ENCODE peak calls at places on chromosomes 13 and 19, in nine cellular contexts. H, U, S, C, L, E, F, X and Y are unnamed samples.

GRCh38 chr19:18948075-18948975 is 7.3 kb upstream of the HOMER3 start:
- DNase-seq in H (no peak), S (no peak), E (no peak), F (no peak), X (no peak), C (no peak), U (no peak), L (no peak), Y (no peak)

GRCh38 chr13:29480893-29481525 is 114.5 kb downstream of the SLC7A1 start:
- DNase-seq in H (no peak), U (no peak), S (no peak), E (no peak), X (no peak), C (no peak), L (no peak), F (no peak), Y (no peak)

GRCh38 chr19:4277051-4277700 is 1.9 kb upstream of the SHD start:
- DNase-seq in F (no peak), S (no peak), H (no peak), X (no peak), C (no peak), L (no peak), E (no peak), U (no peak), Y (no peak)

GRCh38 chr19:33412617-33413425 is 39.3 kb downstream of the CEBPG start:
- DNase-seq in L (no peak), C (no peak), F (no peak), E (no peak), H (no peak), X (no peak), S (no peak), U (no peak), Y (no peak)

GRCh38 chr13:96946709-96947311 is 47.5 kb downstream of the OXGR1 start:
- DNase-seq in F (no peak), E (no peak), C (no peak), X (no peak), H (no peak), S (no peak), U (no peak), L (no peak), Y (no peak)

GRCh38 chr13:66992183-66992582 is 238.0 kb downstream of the PCDH9 start:
- DNase-seq in H (no peak), F (no peak), U (no peak), E (no peak), S (peak; percentile 89), L (no peak), C (no peak), X (no peak), Y (no peak)

GRCh38 chr19:4738734-4739133 is 15.1 kb upstream of the DPP9 start:
- DNase-seq in F (no peak), X (no peak), C (no peak), H (no peak), L (no peak), U (no peak), E (no peak), S (no peak), Y (no peak)

GRCh38 chr19:38209671-38210457 is 14.2 kb downstream of the DPF1 start:
- DNase-seq in X (no peak), F (no peak), E (no peak), S (peak; percentile 37), H (no peak), L (peak; percentile 86), C (peak; percentile 57), U (no peak), Y (no peak)

GRCh38 chr19:42421591-42422031 is 5.6 kb downstream of the LIPE start:
- DNase-seq in H (no peak), F (no peak), S (no peak), L (no peak), C (no peak), U (no peak), E (no peak), X (no peak), Y (no peak)

GRCh38 chr13:37918116-37919100 is 48.8 kb upstream of the TRPC4 start:
- DNase-seq in S (no peak), H (no peak), C (no peak), L (no peak), F (no peak), E (no peak), X (no peak), U (no peak), Y (no peak)

GRCh38 chr13:34748078-34748477 is 194.0 kb upstream of the NBEA start:
- DNase-seq in S (no peak), X (no peak), E (no peak), L (no peak), C (no peak), F (no peak), H (no peak), U (no peak), Y (no peak)

GRCh38 chr13:95553614-95554385 is 1.3 kb downstream of the CLDN10 start:
- DNase-seq in H (no peak), X (no peak), L (no peak), U (no peak), C (peak; percentile 18), E (no peak), F (no peak), S (no peak), Y (no peak)

GRCh38 chr19:30662211-30662861 is 290.2 kb downstream of the ZNF536 start:
- DNase-seq in E (no peak), L (no peak), X (no peak), U (no peak), H (no peak), C (no peak), S (peak; percentile 10), F (no peak), Y (no peak)

GRCh38 chr19:5355693-5356092 is 15.1 kb upstream of the PTPRS start:
- DNase-seq in S (no peak), L (no peak), U (no peak), H (no peak), E (no peak), F (no peak), X (no peak), C (no peak), Y (no peak)

GRCh38 chr19:31491246-31491645 is 142.0 kb upstream of the TSHZ3 start:
- DNase-seq in L (peak; percentile 57), U (no peak), S (no peak), X (no peak), E (no peak), H (no peak), F (no peak), C (no peak), Y (no peak)

GRCh38 chr13:21402586-21403307 is 56.4 kb downstream of the ZDHHC20 start:
- DNase-seq in C (no peak), F (no peak), L (no peak), U (no peak), H (no peak), X (no peak), E (no peak), S (peak; percentile 70), Y (peak; percentile 10)

GRCh38 chr13:114076329-114076761 is 56.1 kb downstream of the RASA3 start:
- DNase-seq in C (no peak), F (no peak), U (no peak), X (no peak), H (no peak), S (no peak), E (no peak), L (peak; percentile 40), Y (no peak)

GRCh38 chr13:28637714-28638355 is 21.1 kb upstream of the POMP start:
- DNase-seq in C (no peak), L (no peak), S (no peak), H (no peak), E (no peak), U (no peak), F (no peak), X (no peak), Y (no peak)